ENCODE peak calls at places on chromosomes 4 and X, in seven cellular contexts. N, X, W, J, F, D and Q are unnamed samples.

GRCh38 chr4:110211007-110211769 is 12.8 kb upstream of the ELOVL6 start:
- DNase-seq in N (no peak), X (peak), W (peak), J (no peak), F (no peak), D (no peak), Q (no peak)

GRCh38 chr4:126192506-126192905 is 877.8 kb downstream of the FAT4 start:
- DNase-seq in N (no peak), X (no peak), W (no peak), J (no peak), F (no peak), D (no peak), Q (no peak)

GRCh38 chr4:159227984-159228383 is 125.1 kb downstream of the RAPGEF2 start:
- DNase-seq in N (peak), X (peak), W (peak), J (peak), F (peak), D (peak), Q (no peak)

GRCh38 chrX:102514536-102514935 is 2.0 kb downstream of the TMSB15A start:
- DNase-seq in N (no peak), X (no peak), W (no peak), J (no peak), F (no peak), D (no peak), Q (no peak)

GRCh38 chr4:127251423-127251822 is 381.3 kb upstream of the INTU start:
- DNase-seq in N (no peak), X (no peak), W (peak), J (no peak), F (no peak), D (no peak), Q (no peak)

GRCh38 chr4:86359944-86360478 is at the start of gene MAPK10:
- DNase-seq in N (no peak), X (peak), W (peak), J (peak), F (no peak), D (peak), Q (no peak)

GRCh38 chr4:2932951-2933565 is 30.1 kb downstream of the NOP14 start:
- DNase-seq in N (no peak), X (no peak), W (no peak), J (no peak), F (no peak), D (peak), Q (peak)

GRCh38 chr4:40736910-40737309 is 12.8 kb upstream of the NSUN7 start:
- DNase-seq in N (no peak), X (no peak), W (peak), J (no peak), F (no peak), D (no peak), Q (no peak)

GRCh38 chr4:95732061-95732460 is 107.8 kb upstream of the PDHA2 start:
- DNase-seq in N (peak), X (no peak), W (no peak), J (no peak), F (no peak), D (no peak), Q (no peak)

GRCh38 chr4:38856046-38856445 is 571 bp downstream of the TLR6 start:
- DNase-seq in N (no peak), X (peak), W (no peak), J (no peak), F (no peak), D (no peak), Q (no peak)

GRCh38 chrX:68721546-68721945 is 74.1 kb downstream of the STARD8 start:
- DNase-seq in N (no peak), X (no peak), W (no peak), J (no peak), F (no peak), D (no peak), Q (peak)

GRCh38 chr4:38512840-38513239 is 151.2 kb upstream of the KLF3 start:
- DNase-seq in N (no peak), X (no peak), W (no peak), J (no peak), F (no peak), D (no peak), Q (no peak)

GRCh38 chrX:11190745-11191510 is 79.8 kb downstream of the HCCS start:
- DNase-seq in N (peak), X (peak), W (no peak), J (no peak), F (no peak), D (no peak), Q (no peak)

GRCh38 chr4:87657525-87657924 is 7.4 kb downstream of the DMP1 start:
- DNase-seq in N (no peak), X (no peak), W (peak), J (no peak), F (no peak), D (no peak), Q (no peak)

GRCh38 chr4:164571593-164572385 is 182.1 kb upstream of the SMIM31 start:
- DNase-seq in N (no peak), X (no peak), W (no peak), J (no peak), F (no peak), D (no peak), Q (no peak)

GRCh38 chr4:48346594-48346993 is 5.3 kb downstream of the SLAIN2 start:
- DNase-seq in N (no peak), X (no peak), W (no peak), J (no peak), F (no peak), D (no peak), Q (no peak)

GRCh38 chrX:123291623-123292022 is 107.5 kb downstream of the GRIA3 start:
- DNase-seq in N (no peak), X (peak), W (no peak), J (no peak), F (no peak), D (no peak), Q (no peak)

GRCh38 chrX:27565992-27566391 is 24.2 kb upstream of the DCAF8L2 start:
- DNase-seq in N (no peak), X (no peak), W (no peak), J (no peak), F (no peak), D (no peak), Q (no peak)

GRCh38 chrX:54808109-54808604 is 612 bp downstream of the MAGED2 start:
- DNase-seq in N (peak), X (peak), W (peak), J (peak), F (peak), D (peak), Q (no peak)

GRCh38 chrX:47577424-47577823 is 4.8 kb upstream of the TIMP1 start:
- DNase-seq in N (no peak), X (no peak), W (peak), J (no peak), F (no peak), D (no peak), Q (no peak)

GRCh38 chr4:96913437-96914075 is 1073.7 kb downstream of the PDHA2 start:
- DNase-seq in N (no peak), X (no peak), W (no peak), J (no peak), F (no peak), D (no peak), Q (no peak)

GRCh38 chrX:119654112-119654531 is 38.8 kb downstream of the SEPTIN6 start:
- DNase-seq in N (no peak), X (peak), W (peak), J (peak), F (no peak), D (peak), Q (no peak)

GRCh38 chr4:139246166-139246565 is 33.9 kb downstream of the MGARP start:
- DNase-seq in N (no peak), X (no peak), W (no peak), J (no peak), F (no peak), D (no peak), Q (no peak)

GRCh38 chr4:56289934-56290333 is 97.4 kb downstream of the AASDH start:
- DNase-seq in N (peak), X (no peak), W (no peak), J (no peak), F (no peak), D (no peak), Q (no peak)

GRCh38 chrX:10280061-10280460 is 123.3 kb downstream of the CLCN4 start:
- DNase-seq in N (no peak), X (no peak), W (peak), J (no peak), F (no peak), D (no peak), Q (no peak)

GRCh38 chr4:5963611-5964010 is 54.6 kb downstream of the C4orf50 start:
- DNase-seq in N (no peak), X (no peak), W (no peak), J (no peak), F (no peak), D (no peak), Q (no peak)

GRCh38 chr4:8747467-8747841 is 124.2 kb downstream of the HMX1 start:
- DNase-seq in N (no peak), X (no peak), W (no peak), J (no peak), F (no peak), D (peak), Q (peak)

GRCh38 chr4:54556587-54556986 is 101.2 kb upstream of the KIT start:
- DNase-seq in N (no peak), X (no peak), W (no peak), J (no peak), F (no peak), D (no peak), Q (no peak)

GRCh38 chr4:85555210-85555609 is 80.3 kb downstream of the ARHGAP24 start:
- DNase-seq in N (no peak), X (no peak), W (peak), J (no peak), F (no peak), D (no peak), Q (no peak)

GRCh38 chr4:108849611-108850406 is 87.0 kb upstream of the ETNPPL start:
- DNase-seq in N (no peak), X (no peak), W (peak), J (no peak), F (no peak), D (no peak), Q (no peak)

GRCh38 chr4:14096406-14096965 is 469.0 kb upstream of the BOD1L1 start:
- DNase-seq in N (no peak), X (no peak), W (peak), J (no peak), F (no peak), D (no peak), Q (no peak)

DNA sequence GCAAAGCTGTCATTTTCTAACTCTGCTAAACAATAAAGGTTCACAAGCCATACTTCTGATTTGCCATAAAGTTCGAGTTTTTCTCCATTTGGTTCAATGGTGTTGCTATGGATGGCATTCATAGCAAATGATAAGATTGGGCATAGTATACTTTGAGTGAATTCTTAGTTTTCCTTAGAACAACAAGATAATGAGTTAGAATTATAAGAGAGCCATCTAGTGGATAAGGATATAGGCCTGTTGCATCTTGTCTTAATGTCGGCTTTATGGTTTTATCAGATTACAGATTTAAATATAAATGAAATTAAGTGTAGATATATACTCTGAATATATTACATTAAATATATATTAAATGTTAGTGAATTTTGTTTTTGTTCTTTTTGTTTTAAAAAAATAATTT is 644.6 kb downstream of the IL1RAPL1 start:
- DNase-seq in N (no peak), X (no peak), W (peak), J (no peak), F (no peak), D (no peak), Q (no peak)
- TF ChIP-seq CTCF in N (no peak), X (no peak), W (peak), J (no peak), F (no peak), D (no peak), Q (peak)

DNA sequence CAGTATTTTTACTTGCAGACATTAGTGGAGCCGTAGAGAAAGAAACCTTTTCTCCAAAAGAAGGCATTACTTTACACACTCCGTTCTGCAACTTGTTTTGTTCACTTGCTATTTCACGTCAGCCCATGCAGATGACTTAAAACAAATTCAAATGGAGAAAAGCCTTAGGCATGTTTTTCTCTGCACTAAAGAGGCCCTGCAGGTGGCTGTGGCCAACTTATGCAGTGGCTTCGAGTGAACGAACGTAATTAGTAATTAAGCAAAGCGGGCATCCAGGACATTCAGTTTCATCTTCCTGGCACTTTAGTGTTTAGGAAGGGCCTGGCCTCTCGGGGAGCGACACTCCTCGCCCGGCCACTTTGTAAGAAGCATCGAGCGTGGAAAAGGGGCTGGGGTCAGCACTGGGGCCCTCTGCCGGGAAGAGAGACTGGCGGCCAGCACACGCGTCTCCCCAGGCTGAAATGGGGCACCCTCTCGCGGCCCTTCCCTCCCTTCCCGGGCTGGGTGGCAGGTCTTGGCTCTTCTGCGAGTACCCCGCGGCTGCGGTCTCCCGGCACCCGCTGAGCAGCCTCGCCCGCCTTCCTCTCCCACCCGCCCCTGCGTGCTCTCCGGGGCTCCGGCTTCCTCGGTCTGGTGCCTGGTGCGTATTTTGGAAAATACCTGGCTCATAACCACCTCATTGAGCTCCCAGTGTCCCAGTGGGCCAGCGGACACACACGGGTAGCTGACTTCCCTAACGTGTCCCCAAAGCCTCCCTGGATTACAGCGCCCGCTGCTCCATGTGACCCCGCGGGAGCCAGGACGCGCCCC is 706 bp upstream of the CYP4V2 start:
- DNase-seq in N (peak), X (no peak), W (peak), J (no peak), F (peak), D (peak), Q (no peak)
- TF ChIP-seq CTCF in N (no peak), X (no peak), W (peak), J (no peak), F (no peak), D (no peak), Q (peak)

DNA sequence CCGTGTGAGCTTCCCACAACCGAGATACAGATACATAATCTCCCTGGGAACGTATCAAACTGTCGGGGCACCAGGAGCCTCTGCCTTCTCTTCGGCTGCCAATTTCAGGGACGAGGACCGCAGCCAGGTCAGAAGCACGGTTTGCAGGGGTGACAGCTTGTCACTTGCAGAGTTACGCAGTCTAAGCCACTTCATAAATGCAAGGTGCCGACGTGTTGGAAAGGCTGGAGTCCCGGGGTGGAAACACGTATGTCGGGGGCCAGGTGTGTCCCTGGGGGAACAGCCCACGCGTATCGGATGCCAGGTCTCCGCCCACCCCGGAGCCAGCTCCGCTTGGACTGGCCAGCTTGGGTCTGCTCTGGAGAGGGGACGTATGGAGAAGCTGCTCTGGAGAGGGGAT is 76.3 kb upstream of the SHOX start:
- DNase-seq in N (no peak), X (no peak), W (no peak), J (no peak), F (no peak), D (no peak), Q (no peak)
- TF ChIP-seq CTCF in N (no peak), X (no peak), W (no peak), J (no peak), F (no peak), D (no peak), Q (no peak)

DNA sequence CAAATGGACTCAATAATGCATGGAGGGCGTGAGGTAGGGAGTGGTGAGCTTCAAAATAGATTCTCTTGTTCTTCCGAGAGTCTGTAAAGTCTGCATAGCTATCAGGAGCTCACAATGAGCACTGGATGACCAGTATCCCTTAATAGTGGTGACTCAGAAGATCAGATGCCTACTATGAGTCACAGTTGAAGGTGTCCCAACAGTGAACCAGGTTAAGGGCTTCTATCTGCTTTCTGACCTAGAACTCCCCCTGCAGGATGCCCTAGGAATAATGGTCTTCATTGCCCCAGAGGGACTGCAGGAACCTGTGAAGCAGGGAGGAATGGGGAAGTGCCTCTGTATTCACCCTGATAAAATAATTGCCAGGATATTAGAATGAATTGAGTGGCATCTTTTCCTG is 22.1 kb downstream of the DGKK start:
- DNase-seq in N (peak), X (no peak), W (no peak), J (no peak), F (no peak), D (no peak), Q (no peak)
- TF ChIP-seq CTCF in N (no peak), X (no peak), W (no peak), J (no peak), F (no peak), D (no peak), Q (no peak)

DNA sequence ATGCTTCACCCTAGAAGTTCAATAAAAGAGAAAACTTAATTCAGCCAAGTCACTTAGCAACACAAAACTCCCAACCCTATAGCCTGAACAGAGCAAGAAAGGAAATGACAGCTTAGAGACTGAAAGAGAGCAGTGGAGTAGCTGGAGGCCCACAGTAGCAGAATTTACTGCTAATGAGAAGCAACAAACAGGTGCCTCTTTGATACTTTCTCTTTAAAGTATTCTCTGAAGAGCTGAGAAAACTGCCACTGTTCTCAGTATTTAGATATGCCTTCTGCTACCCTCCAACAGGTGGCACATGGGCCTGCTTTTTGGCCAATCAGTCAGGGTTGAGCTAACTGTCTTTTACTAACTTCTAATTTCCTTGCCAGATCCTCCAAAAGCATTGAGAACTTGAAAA is 240.0 kb downstream of the GPC3 start:
- DNase-seq in N (peak), X (no peak), W (no peak), J (no peak), F (no peak), D (no peak), Q (no peak)
- TF ChIP-seq CTCF in N (no peak), X (peak), W (no peak), J (no peak), F (no peak), D (no peak), Q (peak)

DNA sequence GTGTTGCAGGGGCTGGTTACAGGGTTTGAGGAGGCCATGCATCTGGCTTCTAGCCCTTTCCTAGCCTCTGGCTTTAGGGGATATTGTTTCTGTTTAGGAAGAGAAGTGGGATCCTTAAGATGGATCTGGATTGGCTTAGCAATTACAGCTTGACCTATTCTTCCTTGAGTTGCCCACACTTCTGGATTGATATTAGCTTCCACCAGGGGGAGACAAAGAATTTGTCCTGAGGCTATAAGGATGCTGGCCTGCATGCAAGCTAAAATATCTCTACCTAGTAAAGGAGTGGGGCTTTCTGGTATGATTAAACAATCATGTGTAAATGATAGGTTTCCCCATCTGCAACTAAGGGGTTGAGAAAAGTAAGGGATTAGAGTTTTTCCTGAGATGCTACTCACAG is 117.2 kb downstream of the TEX13C start:
- DNase-seq in N (no peak), X (no peak), W (no peak), J (no peak), F (no peak), D (no peak), Q (no peak)
- TF ChIP-seq CTCF in N (no peak), X (peak), W (no peak), J (no peak), F (peak), D (no peak), Q (peak)

GRCh38 chrX:103536732-103537131 is 17.4 kb upstream of the RAB40A start:
- DNase-seq in N (no peak), X (no peak), W (peak), J (no peak), F (no peak), D (no peak), Q (no peak)
- TF ChIP-seq CTCF in N (no peak), X (no peak), W (no peak), J (no peak), F (no peak), D (no peak), Q (peak)

GRCh38 chrX:70439016-70439415 is 5.6 kb upstream of the DLG3 start:
- DNase-seq in N (no peak), X (no peak), W (peak), J (no peak), F (no peak), D (no peak), Q (no peak)
- TF ChIP-seq CTCF in N (no peak), X (no peak), W (no peak), J (no peak), F (no peak), D (no peak), Q (no peak)